ENCODE peak calls at places on chromosome 11, in five cellular contexts. Q, X, S, C and N are unnamed samples.

GRCh38 chr11:69541501-69542313 is 60.2 kb downstream of the LINC01488 start:
- DNase-seq in Q (no peak), X (no peak), S (no peak), C (peak), N (no peak)

GRCh38 chr11:122077459-122077858 is 38.6 kb downstream of the BLID start:
- DNase-seq in Q (no peak), X (no peak), S (no peak), C (no peak), N (no peak)

GRCh38 chr11:116641561-116642045 is 131.2 kb downstream of the BUD13 start:
- DNase-seq in Q (peak), X (peak), S (peak), C (peak), N (peak)

GRCh38 chr11:98630736-98631135 is 390.0 kb upstream of the CNTN5 start:
- DNase-seq in Q (no peak), X (no peak), S (no peak), C (no peak), N (no peak)

GRCh38 chr11:118437736-118438125 is 1.4 kb downstream of the KMT2A start:
- DNase-seq in Q (peak), X (peak), S (peak), C (peak), N (peak)

GRCh38 chr11:92279056-92279455 is 54.4 kb downstream of the FAT3 start:
- DNase-seq in Q (no peak), X (no peak), S (no peak), C (no peak), N (no peak)

GRCh38 chr11:70267405-70267950 is 3.0 kb upstream of the PPFIA1 start:
- DNase-seq in Q (no peak), X (no peak), S (no peak), C (no peak), N (no peak)

GRCh38 chr11:126317681-126318641 is 14.1 kb downstream of the DCPS start:
- DNase-seq in Q (peak), X (peak), S (no peak), C (no peak), N (no peak)

GRCh38 chr11:130427581-130428211 is 713 bp downstream of the ADAMTS8 start:
- DNase-seq in Q (no peak), X (no peak), S (no peak), C (peak), N (no peak)
- TF ChIP-seq CTCF in Q (peak), X (no peak), S (no peak), C (peak), N (no peak)

GRCh38 chr11:12123799-12124198 is 13.4 kb downstream of the MICAL2 start:
- DNase-seq in Q (no peak), X (no peak), S (no peak), C (no peak), N (no peak)

GRCh38 chr11:12121011-12121410 is 10.6 kb downstream of the MICAL2 start:
- DNase-seq in Q (no peak), X (no peak), S (no peak), C (peak), N (no peak)

GRCh38 chr11:12121504-12121903 is 11.1 kb downstream of the MICAL2 start:
- DNase-seq in Q (no peak), X (no peak), S (no peak), C (no peak), N (no peak)

GRCh38 chr11:12123177-12123576 is 12.8 kb downstream of the MICAL2 start:
- DNase-seq in Q (no peak), X (no peak), S (no peak), C (no peak), N (no peak)

GRCh38 chr11:12122083-12122482 is 11.7 kb downstream of the MICAL2 start:
- DNase-seq in Q (no peak), X (peak), S (peak), C (no peak), N (no peak)
- TF ChIP-seq CTCF in Q (peak), X (peak), S (peak), C (peak), N (peak)

GRCh38 chr11:628056-628455 is 1.1 kb upstream of the SCT start:
- DNase-seq in Q (no peak), X (no peak), S (no peak), C (no peak), N (no peak)

GRCh38 chr11:626475-627272 is at the start of gene SCT:
- DNase-seq in Q (no peak), X (no peak), S (no peak), C (no peak), N (no peak)

GRCh38 chr11:627273-627585 is 248 bp upstream of the SCT start:
- DNase-seq in Q (no peak), X (no peak), S (no peak), C (no peak), N (no peak)

GRCh38 chr11:630871-631270 is 3.9 kb upstream of the SCT start:
- DNase-seq in Q (no peak), X (peak), S (no peak), C (no peak), N (no peak)

GRCh38 chr11:629237-629583 is 2.2 kb upstream of the SCT start:
- DNase-seq in Q (no peak), X (peak), S (no peak), C (peak), N (no peak)
- TF ChIP-seq CTCF in Q (no peak), X (peak), S (no peak), C (no peak), N (peak)

GRCh38 chr11:10564692-10565318 is 3.7 kb downstream of the LYVE1 start:
- DNase-seq in Q (no peak), X (peak), S (no peak), C (no peak), N (no peak)
- TF ChIP-seq CTCF in Q (peak), X (no peak), S (no peak), C (peak), N (peak)

DNA sequence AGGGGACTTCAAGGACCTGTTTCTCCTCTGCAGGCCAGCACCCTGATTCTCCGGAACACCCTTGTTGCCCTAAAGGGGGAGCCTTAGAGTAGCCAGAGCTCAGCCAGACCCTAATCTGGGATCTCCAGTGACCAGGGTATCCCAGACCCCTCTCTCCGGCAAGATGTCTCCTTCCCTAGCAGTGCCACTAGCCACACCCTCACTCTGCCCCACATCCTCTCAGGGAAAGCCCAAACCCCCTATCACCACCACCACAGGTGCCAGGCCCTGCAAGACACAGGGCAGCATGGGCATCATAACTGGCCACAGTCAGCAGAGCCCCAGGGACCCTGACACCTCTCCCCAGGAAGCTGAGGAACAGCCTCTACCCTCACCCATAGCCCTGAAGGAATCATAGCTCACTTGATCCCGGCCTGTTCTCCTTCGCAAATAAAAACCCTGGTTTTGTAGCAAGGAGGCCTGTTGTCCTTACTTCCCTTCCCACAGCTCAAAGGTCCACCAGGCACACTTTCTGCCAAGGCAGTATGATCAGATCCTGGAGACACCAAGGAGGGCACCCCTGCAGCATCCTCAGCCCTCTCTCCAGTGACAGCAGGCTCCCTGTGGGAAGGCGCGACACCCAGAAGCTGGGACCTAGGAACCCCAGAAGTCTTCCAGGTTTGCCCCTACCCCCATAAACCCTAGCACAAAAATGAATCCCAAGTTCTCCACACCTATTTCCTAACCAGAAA is 4.6 kb downstream of the CFL1 start:
- DNase-seq in Q (no peak), X (peak), S (no peak), C (no peak), N (no peak)
- TF ChIP-seq CTCF in Q (no peak), X (no peak), S (peak), C (peak), N (no peak)

GRCh38 chr11:67440229-67441081 is 2.8 kb downstream of the CORO1B start:
- DNase-seq in Q (no peak), X (no peak), S (no peak), C (no peak), N (no peak)

GRCh38 chr11:67441082-67441683 is 2.1 kb downstream of the CORO1B start:
- DNase-seq in Q (no peak), X (no peak), S (no peak), C (no peak), N (no peak)

GRCh38 chr11:67438121-67438902 is 830 bp upstream of the PTPRCAP start:
- DNase-seq in Q (no peak), X (peak), S (no peak), C (no peak), N (peak)

GRCh38 chr11:67441731-67442401 is 1.4 kb downstream of the CORO1B start:
- DNase-seq in Q (no peak), X (no peak), S (no peak), C (no peak), N (no peak)

GRCh38 chr11:67439321-67440228 is 2.1 kb upstream of the PTPRCAP start:
- DNase-seq in Q (no peak), X (peak), S (peak), C (no peak), N (no peak)
- TF ChIP-seq CTCF in Q (peak), X (peak), S (peak), C (no peak), N (no peak)

DNA sequence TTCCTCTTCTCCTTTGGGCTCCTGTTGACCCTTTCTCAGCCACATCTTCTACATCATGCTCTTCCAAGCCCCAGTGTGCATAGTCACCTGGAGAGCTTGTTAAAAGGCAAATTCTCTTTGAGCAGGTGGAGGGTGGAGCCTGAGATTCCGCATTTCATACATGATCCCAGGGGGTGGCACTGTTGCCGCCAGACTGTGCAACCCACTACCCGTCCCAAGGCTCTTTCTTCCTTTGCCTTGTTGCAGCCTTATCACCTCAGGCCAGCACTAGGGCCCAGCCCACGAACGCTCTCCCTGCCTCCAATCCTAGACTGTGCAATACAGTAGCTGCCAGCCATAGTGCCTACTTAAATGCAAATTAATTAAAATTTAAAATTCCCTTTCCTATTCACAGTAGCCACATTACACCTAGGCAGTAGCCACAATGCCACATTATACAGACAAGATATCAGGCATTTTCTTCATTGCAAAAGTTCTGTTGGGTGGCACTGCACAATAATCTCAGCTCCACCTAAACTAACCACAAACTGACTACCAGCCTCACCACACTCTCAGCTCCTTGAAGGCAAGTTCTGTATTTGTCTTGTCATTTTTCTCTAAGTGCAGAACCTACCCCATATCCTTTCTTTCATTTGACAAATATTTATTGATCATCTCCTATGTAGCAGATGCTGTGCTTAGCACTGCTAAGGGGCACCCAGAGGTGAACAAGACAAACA is 4.6 kb upstream of the KCNJ5 start:
- DNase-seq in Q (no peak), X (no peak), S (no peak), C (peak), N (no peak)
- TF ChIP-seq CTCF in Q (peak), X (no peak), S (peak), C (peak), N (peak)